ENCODE peak calls at places on chromosomes 13 and 19, in nine cellular contexts. H is fibroblast of lung, N is tibial nerve, C is left ventricle myocardium inferior, T is foreskin fibroblast, V is left lung, P is heart right ventricle, J is neural progenitor cell, E is fibroblast of pulmonary artery. B is an unnamed sample.
A peak's percentile ranks its signal among the peaks of the same experiment; 100 is the strongest.

GRCh38 chr13:76048126-76048525 is 412.0 kb downstream of the LMO7 start:
- DNase-seq in H (no peak), N (no peak), C (no peak), T (no peak), V (no peak), P (no peak), J (no peak), E (no peak), B (no peak)

GRCh38 chr13:110442946-110443632 is 118.4 kb downstream of the RAB20 start:
- DNase-seq in H (peak; percentile 68), N (no peak), C (no peak), T (peak; percentile 57), V (no peak), P (no peak), J (no peak), E (peak; percentile 78), B (peak; percentile 56)

GRCh38 chr13:110126391-110126961 is 180.5 kb downstream of the COL4A1 start:
- DNase-seq in H (peak; percentile 95), N (no peak), C (peak; percentile 76), T (peak; percentile 93), V (no peak), P (peak; percentile 71), J (peak; percentile 92), E (peak; percentile 98), B (peak; percentile 97)

GRCh38 chr19:53102701-53103140 is 501 bp downstream of the ZNF160 start:
- DNase-seq in H (peak; percentile 24), N (no peak), C (peak; percentile 40), T (peak; percentile 40), V (peak; percentile 82), P (peak; percentile 50), J (peak; percentile 61), E (peak; percentile 44), B (peak; percentile 32)

GRCh38 chr19:11984986-11985385 is 20.1 kb downstream of the ZNF763 start:
- DNase-seq in H (no peak), N (no peak), C (no peak), T (no peak), V (no peak), P (no peak), J (peak; percentile 68), E (no peak), B (no peak)

GRCh38 chr19:48405850-48406249 is 12.4 kb downstream of the GRIN2D start:
- DNase-seq in H (no peak), N (no peak), C (no peak), T (no peak), V (no peak), P (no peak), J (no peak), E (no peak), B (no peak)

GRCh38 chr19:32809254-32809653 is 60.3 kb downstream of the SLC7A9 start:
- DNase-seq in H (no peak), N (no peak), C (no peak), T (no peak), V (no peak), P (no peak), J (no peak), E (no peak), B (no peak)

GRCh38 chr13:113848431-113849260 is 15.2 kb downstream of the GAS6 start:
- DNase-seq in H (no peak), N (no peak), C (no peak), T (no peak), V (peak; percentile 63), P (no peak), J (no peak), E (no peak), B (no peak)

GRCh38 chr13:30618186-30618937 is 642 bp downstream of the USPL1 start:
- DNase-seq in H (no peak), N (no peak), C (no peak), T (no peak), V (peak; percentile 47), P (no peak), J (peak; percentile 15), E (no peak), B (no peak)

GRCh38 chr19:52600639-52601024 is 30.5 kb downstream of the ZNF701 start:
- DNase-seq in H (no peak), N (no peak), C (no peak), T (peak; percentile 10), V (peak; percentile 78), P (peak; percentile 36), J (no peak), E (no peak), B (no peak)

GRCh38 chr19:23346696-23347095 is 48.6 kb downstream of the ZNF91 start:
- DNase-seq in H (no peak), N (no peak), C (no peak), T (no peak), V (no peak), P (no peak), J (no peak), E (no peak), B (no peak)

DNA sequence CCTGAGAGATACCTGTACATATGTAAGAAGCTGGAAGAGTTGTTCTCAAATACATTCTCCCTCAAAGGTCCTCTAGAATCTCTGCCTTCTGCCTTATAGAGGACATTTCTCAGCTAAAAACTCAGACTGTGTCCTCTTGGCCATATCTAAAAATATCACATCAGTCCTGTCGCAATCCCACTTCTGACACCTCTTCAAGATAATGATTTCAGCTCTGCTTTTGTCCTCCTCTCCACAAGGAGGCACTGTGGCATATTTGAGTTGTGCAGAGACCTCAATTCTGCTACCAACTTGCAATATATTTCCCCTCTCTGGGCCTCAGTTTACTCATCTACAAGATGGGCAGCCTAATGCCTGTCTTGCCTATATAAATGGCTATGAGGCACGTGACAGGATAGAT is 16.6 kb downstream of the ADAMTS10 start:
- DNase-seq in H (no peak), N (no peak), C (no peak), T (no peak), V (no peak), P (no peak), J (no peak), E (peak; percentile 44), B (no peak)
- TF ChIP-seq CTCF in H (no peak), N (no peak), C (peak; percentile 30), T (no peak), V (no peak), P (no peak), J (peak; percentile 17), E (peak; percentile 34), B (peak; percentile 35)

GRCh38 chr13:50387124-50387581 is 371.9 kb downstream of the KCNRG start:
- DNase-seq in H (peak; percentile 44), N (peak; percentile 53), C (peak; percentile 64), T (no peak), V (peak; percentile 81), P (peak; percentile 52), J (peak; percentile 75), E (peak; percentile 16), B (peak; percentile 55)
- H3K4me3 ChIP-seq in H (no peak overlapping the region), N (peak overlapping the region; percentile 22), C (peak overlapping the region; percentile 53), T (no peak overlapping the region), V (no peak overlapping the region), P (peak overlapping the region; percentile 43), J (peak overlapping the region; percentile 28), E (no peak overlapping the region), B (no peak overlapping the region)

GRCh38 chr19:40392894-40393517 is 3.0 kb upstream of the HIPK4 start:
- DNase-seq in H (no peak), N (no peak), C (no peak), T (no peak), V (no peak), P (no peak), J (no peak), E (no peak), B (no peak)
- TF ChIP-seq CTCF in H (no peak), N (peak; percentile 21), C (peak; percentile 46), T (peak; percentile 33), V (no peak), P (no peak), J (no peak), E (peak; percentile 15), B (peak; percentile 31)

DNA sequence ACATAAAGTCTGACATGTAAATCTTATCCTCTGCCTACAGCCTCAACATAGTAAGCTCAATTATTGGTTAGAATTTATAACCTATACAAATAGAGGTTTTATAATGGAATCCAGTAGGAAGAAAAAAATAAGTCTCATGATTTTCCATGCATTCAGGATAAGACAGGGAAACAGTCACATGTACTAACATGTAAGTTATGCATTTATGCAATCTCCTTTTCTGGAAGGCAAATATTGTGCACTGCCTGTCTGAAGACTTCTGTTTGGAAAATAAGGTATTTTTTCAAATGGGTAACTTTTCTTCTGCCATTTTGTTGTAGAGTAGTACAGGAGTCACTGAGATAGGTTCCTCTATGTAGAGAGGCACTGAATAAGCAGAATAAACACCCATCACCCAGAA is 92.7 kb downstream of the NALCN start:
- DNase-seq in H (no peak), N (no peak), C (no peak), T (no peak), V (no peak), P (no peak), J (no peak), E (no peak), B (no peak)
- H3K4me3 ChIP-seq in H (no peak overlapping the region), N (no peak overlapping the region), C (no peak overlapping the region), T (no peak overlapping the region), V (no peak overlapping the region), P (no peak overlapping the region), J (no peak overlapping the region), E (no peak overlapping the region), B (no peak overlapping the region)

GRCh38 chr19:46369817-46370216 is 22.9 kb downstream of the PPP5C start:
- DNase-seq in H (no peak), N (no peak), C (no peak), T (no peak), V (peak; percentile 8), P (no peak), J (no peak), E (no peak), B (no peak)

GRCh38 chr19:46373573-46374359 is 26.9 kb downstream of the PPP5C start:
- DNase-seq in H (no peak), N (no peak), C (peak; percentile 85), T (peak; percentile 67), V (peak; percentile 93), P (peak; percentile 84), J (peak; percentile 70), E (peak; percentile 31), B (peak; percentile 56)

GRCh38 chr19:46372901-46373572 is 26.1 kb downstream of the PPP5C start:
- DNase-seq in H (no peak), N (no peak), C (no peak), T (peak; percentile 35), V (peak; percentile 69), P (no peak), J (peak; percentile 59), E (peak; percentile 66), B (peak; percentile 29)

GRCh38 chr19:46368116-46368515 is 21.2 kb downstream of the PPP5C start:
- DNase-seq in H (no peak), N (no peak), C (no peak), T (no peak), V (peak; percentile 39), P (no peak), J (no peak), E (no peak), B (no peak)

GRCh38 chr19:46371371-46371901 is 24.5 kb downstream of the PPP5C start:
- DNase-seq in H (no peak), N (no peak), C (no peak), T (no peak), V (peak; percentile 45), P (no peak), J (no peak), E (peak; percentile 39), B (no peak)
- TF ChIP-seq CTCF in H (no peak), N (no peak), C (no peak), T (no peak), V (no peak), P (no peak), J (no peak), E (no peak), B (no peak)

GRCh38 chr13:90974249-90974954 is 373.1 kb upstream of the MIR17HG start:
- DNase-seq in H (no peak), N (no peak), C (no peak), T (no peak), V (no peak), P (no peak), J (no peak), E (no peak), B (no peak)
- H3K4me3 ChIP-seq in H (no peak overlapping the region), N (no peak overlapping the region), C (no peak overlapping the region), T (no peak overlapping the region), V (no peak overlapping the region), P (no peak overlapping the region), J (no peak overlapping the region), E (no peak overlapping the region), B (no peak overlapping the region)